ENCODE peak calls at places on chromosomes 2 and 18, in nine cellular contexts. G is psoas muscle, D is A549, C is upper lobe of right lung, R is thoracic aorta, U is cardiac muscle cell, K is A673, Y is IMR-90, I is fibroblast of lung. T is an unnamed sample.
A peak's percentile ranks its signal among the peaks of the same experiment; 100 is the strongest.

GRCh38 chr2:68745006-68745405 is 10.4 kb downstream of the ARHGAP25 start:
- DNase-seq in G (no peak), D (no peak), C (no peak), R (no peak), U (no peak), K (no peak), Y (no peak), I (no peak), T (no peak)

GRCh38 chr18:37684590-37684989 is 119.0 kb upstream of the CELF4 start:
- DNase-seq in G (no peak), D (no peak), C (no peak), R (no peak), U (no peak), K (no peak), Y (no peak), I (no peak), T (no peak)

GRCh38 chr2:71455741-71456569 is 2.6 kb downstream of the DYSF start:
- DNase-seq in G (no peak), D (no peak), C (no peak), R (no peak), U (peak; percentile 25), K (no peak), Y (no peak), I (no peak), T (no peak)

GRCh38 chr2:105519516-105519915 is 120.7 kb upstream of the FHL2 start:
- DNase-seq in G (no peak), D (no peak), C (no peak), R (no peak), U (no peak), K (no peak), Y (no peak), I (peak; percentile 44), T (no peak)

GRCh38 chr18:50509012-50509411 is 50.9 kb upstream of the MAPK4 start:
- DNase-seq in G (no peak), D (no peak), C (no peak), R (no peak), U (no peak), K (no peak), Y (no peak), I (no peak), T (no peak)

GRCh38 chr2:159518321-159519005 is 97.9 kb downstream of the BAZ2B start:
- DNase-seq in G (no peak), D (no peak), C (no peak), R (no peak), U (no peak), K (no peak), Y (no peak), I (no peak), T (no peak)

GRCh38 chr2:57943271-57943670 is 103.3 kb upstream of the VRK2 start:
- DNase-seq in G (no peak), D (no peak), C (no peak), R (no peak), U (no peak), K (no peak), Y (peak; percentile 30), I (peak; percentile 14), T (no peak)

GRCh38 chr2:177265386-177265690 is 811 bp upstream of the NFE2L2 start:
- DNase-seq in G (no peak), D (no peak), C (no peak), R (no peak), U (no peak), K (peak; percentile 53), Y (peak; percentile 59), I (peak; percentile 68), T (no peak)

GRCh38 chr2:221753401-221753800 is 181.3 kb upstream of the EPHA4 start:
- DNase-seq in G (no peak), D (no peak), C (no peak), R (no peak), U (no peak), K (no peak), Y (no peak), I (no peak), T (no peak)

GRCh38 chr2:28367667-28368416 is 24.8 kb upstream of the FOSL2 start:
- DNase-seq in G (no peak), D (no peak), C (no peak), R (no peak), U (no peak), K (no peak), Y (no peak), I (no peak), T (no peak)

GRCh38 chr2:167825664-167826063 is 421.7 kb downstream of the STK39 start:
- DNase-seq in G (no peak), D (no peak), C (no peak), R (no peak), U (no peak), K (no peak), Y (no peak), I (no peak), T (no peak)

GRCh38 chr2:185245806-185246205 is 492.8 kb upstream of the FSIP2 start:
- DNase-seq in G (no peak), D (no peak), C (no peak), R (no peak), U (no peak), K (peak; percentile 9), Y (no peak), I (no peak), T (no peak)

GRCh38 chr2:71336802-71337201 is 5.2 kb downstream of the ZNF638 start:
- DNase-seq in G (no peak), D (no peak), C (no peak), R (no peak), U (peak; percentile 20), K (peak; percentile 20), Y (peak; percentile 41), I (peak; percentile 60), T (no peak)

GRCh38 chr2:158142165-158142564 is 40.5 kb downstream of the UPP2 start:
- DNase-seq in G (no peak), D (no peak), C (no peak), R (no peak), U (no peak), K (no peak), Y (no peak), I (no peak), T (no peak)

DNA sequence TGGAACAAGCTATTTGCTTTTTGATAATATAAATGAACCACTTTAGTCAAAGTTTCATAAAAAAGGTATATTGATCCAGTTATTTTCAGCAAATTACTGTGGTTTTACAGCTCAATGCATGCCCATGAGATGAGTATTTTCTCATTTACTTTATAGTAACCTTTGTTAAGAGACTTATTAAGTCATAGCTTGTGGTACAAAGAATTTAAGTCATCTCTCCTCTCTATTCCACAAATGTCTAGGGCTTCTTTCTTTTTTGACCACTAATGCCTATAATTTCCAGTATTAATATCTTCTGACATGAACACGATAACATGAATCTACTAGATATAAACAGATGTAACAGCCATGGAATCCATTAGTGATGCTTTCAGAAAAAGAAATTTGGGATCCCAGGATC is 42.7 kb upstream of the KDM3A start:
- DNase-seq in G (no peak), D (no peak), C (no peak), R (no peak), U (no peak), K (no peak), Y (no peak), I (no peak), T (no peak)
- H3K4me1 ChIP-seq in G (peaks cover 20% of the 10 kb centered on the region), D (peaks cover 3% of the 10 kb centered on the region), C (peaks cover 4% of the 10 kb centered on the region), R (no peaks in the 10 kb centered on the region), U (peaks cover 6% of the 10 kb centered on the region), K (peaks cover 6% of the 10 kb centered on the region), Y (no peaks in the 10 kb centered on the region), I (no peaks in the 10 kb centered on the region), T (no peaks in the 10 kb centered on the region)

GRCh38 chr2:53211201-53211774 is 556.3 kb upstream of the CHAC2 start:
- DNase-seq in G (no peak), D (no peak), C (no peak), R (no peak), U (no peak), K (no peak), Y (no peak), I (no peak), T (no peak)

GRCh38 chr2:53216805-53217204 is 550.8 kb upstream of the CHAC2 start:
- DNase-seq in G (no peak), D (no peak), C (no peak), R (no peak), U (no peak), K (no peak), Y (no peak), I (no peak), T (no peak)

GRCh38 chr2:53220969-53221368 is 546.6 kb upstream of the CHAC2 start:
- DNase-seq in G (no peak), D (no peak), C (no peak), R (no peak), U (no peak), K (no peak), Y (no peak), I (no peak), T (no peak)

GRCh38 chr2:53217250-53217649 is 550.4 kb upstream of the CHAC2 start:
- DNase-seq in G (no peak), D (no peak), C (peak; percentile 20), R (no peak), U (no peak), K (no peak), Y (no peak), I (no peak), T (no peak)
- H3K27ac ChIP-seq in G (no peak overlapping the region), D (no peak overlapping the region), C (no peak overlapping the region), R (no peak overlapping the region), U (no peak overlapping the region), K (no peak overlapping the region), Y (no peak overlapping the region), I (no peak overlapping the region), T (no peak overlapping the region)

GRCh38 chr18:22985250-22985649 is 52.1 kb downstream of the RBBP8 start:
- DNase-seq in G (no peak), D (no peak), C (no peak), R (no peak), U (no peak), K (no peak), Y (peak; percentile 23), I (no peak), T (no peak)

GRCh38 chr18:22983175-22983574 is 50.0 kb downstream of the RBBP8 start:
- DNase-seq in G (no peak), D (peak; percentile 6), C (no peak), R (no peak), U (peak; percentile 74), K (peak; percentile 52), Y (peak; percentile 64), I (peak; percentile 79), T (no peak)

GRCh38 chr18:22988208-22988607 is 55.1 kb downstream of the RBBP8 start:
- DNase-seq in G (no peak), D (no peak), C (no peak), R (no peak), U (no peak), K (no peak), Y (no peak), I (no peak), T (no peak)

GRCh38 chr18:22987547-22988182 is 54.5 kb downstream of the RBBP8 start:
- DNase-seq in G (no peak), D (no peak), C (no peak), R (no peak), U (no peak), K (no peak), Y (no peak), I (no peak), T (no peak)
- H3K4me1 ChIP-seq in G (no peaks in the 10 kb centered on the region), D (peaks cover 4% of the 10 kb centered on the region), C (no peaks in the 10 kb centered on the region), R (no peaks in the 10 kb centered on the region), U (peaks cover 10% of the 10 kb centered on the region), K (no peaks in the 10 kb centered on the region), Y (no peaks in the 10 kb centered on the region), I (no peaks in the 10 kb centered on the region), T (no peaks in the 10 kb centered on the region)

DNA sequence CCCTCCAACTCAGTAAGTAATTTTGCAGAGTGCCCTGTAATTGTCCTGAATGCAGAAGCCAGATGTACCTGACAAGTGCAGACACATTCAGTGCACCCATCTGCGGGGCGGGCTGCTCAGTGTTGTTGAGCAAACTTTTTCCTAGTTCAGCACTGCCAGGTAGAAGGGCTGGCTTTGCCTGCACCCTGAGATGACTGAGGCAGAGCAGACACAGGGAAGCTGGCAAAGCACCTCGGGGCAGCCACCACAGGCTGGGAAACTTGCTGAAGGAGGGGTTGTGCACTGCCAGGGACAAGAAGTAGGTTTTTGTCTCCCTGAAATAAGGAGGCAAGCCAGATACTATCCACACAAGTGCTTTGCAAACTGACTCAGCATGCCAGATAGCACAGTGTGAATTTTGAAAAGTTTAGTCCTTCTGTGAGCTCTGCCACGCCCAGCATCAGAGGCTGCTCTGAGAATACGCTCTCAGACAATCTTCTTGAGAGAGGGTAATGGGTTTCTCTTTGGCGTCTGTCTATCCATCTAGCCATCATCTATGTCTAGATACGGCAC is 62.3 kb downstream of the SOWAHC start:
- DNase-seq in G (no peak), D (no peak), C (no peak), R (no peak), U (no peak), K (no peak), Y (no peak), I (no peak), T (no peak)
- H3K27ac ChIP-seq in G (no peak overlapping the region), D (no peak overlapping the region), C (no peak overlapping the region), R (no peak overlapping the region), U (no peak overlapping the region), K (no peak overlapping the region), Y (no peak overlapping the region), I (no peak overlapping the region), T (no peak overlapping the region)